ENCODE peak calls at places on chromosomes 11 and 22, in ten cellular contexts. M is AG09309, X is GM12865, D is psoas muscle, H is left lung, Q is tibial nerve, A is AG10803, W is retinal pigment epithelial cell, T is astrocyte of the spinal cord, E is nephron progenitor cell. S is an unnamed sample.
A peak's percentile ranks its signal among the peaks of the same experiment; 100 is the strongest.

GRCh38 chr11:94049351-94049750 is 28.2 kb downstream of the HEPHL1 start:
- DNase-seq in M (no peak), X (no peak), D (no peak), H (no peak), Q (no peak), A (no peak), W (no peak), T (no peak), E (no peak), S (no peak)

GRCh38 chr11:12079726-12080556 is 30.4 kb upstream of the MICAL2 start:
- DNase-seq in M (peak; percentile 97), X (no peak), D (peak; percentile 60), H (peak; percentile 72), Q (peak; percentile 49), A (peak; percentile 98), W (peak; percentile 87), T (peak; percentile 99), E (no peak), S (no peak)

GRCh38 chr11:74388678-74389327 is 9.4 kb downstream of the PGM2L1 start:
- DNase-seq in M (peak; percentile 11), X (peak; percentile 58), D (no peak), H (peak; percentile 40), Q (peak; percentile 96), A (peak; percentile 46), W (no peak), T (peak; percentile 57), E (peak; percentile 53), S (peak; percentile 63)

GRCh38 chr11:69212121-69213110 is 56.7 kb downstream of the SMIM38 start:
- DNase-seq in M (no peak), X (no peak), D (no peak), H (no peak), Q (no peak), A (no peak), W (no peak), T (no peak), E (no peak), S (no peak)

GRCh38 chr11:83303358-83303757 is 17.2 kb upstream of the CCDC90B start:
- DNase-seq in M (no peak), X (no peak), D (no peak), H (no peak), Q (no peak), A (no peak), W (no peak), T (no peak), E (no peak), S (no peak)

GRCh38 chr22:35547993-35548761 is 7.5 kb downstream of the RASD2 start:
- DNase-seq in M (no peak), X (no peak), D (no peak), H (no peak), Q (no peak), A (no peak), W (no peak), T (no peak), E (no peak), S (no peak)

GRCh38 chr11:59600636-59601035 is 14.9 kb downstream of the OSBP start:
- DNase-seq in M (no peak), X (no peak), D (no peak), H (no peak), Q (no peak), A (no peak), W (no peak), T (no peak), E (no peak), S (no peak)

GRCh38 chr11:32858731-32859130 is 29.0 kb downstream of the PRRG4 start:
- DNase-seq in M (no peak), X (peak; percentile 2), D (no peak), H (no peak), Q (no peak), A (no peak), W (no peak), T (no peak), E (no peak), S (no peak)

GRCh38 chr22:38570841-38571364 is 920 bp upstream of the DMC1 start:
- DNase-seq in M (no peak), X (peak; percentile 53), D (peak; percentile 22), H (peak; percentile 36), Q (peak; percentile 42), A (peak; percentile 39), W (no peak), T (peak; percentile 21), E (peak; percentile 28), S (peak; percentile 29)

GRCh38 chr11:8357891-8358566 is 94.4 kb upstream of the LMO1 start:
- DNase-seq in M (no peak), X (no peak), D (no peak), H (no peak), Q (no peak), A (no peak), W (no peak), T (no peak), E (no peak), S (no peak)

GRCh38 chr11:11884774-11885481 is 43.2 kb downstream of the USP47 start:
- DNase-seq in M (no peak), X (peak; percentile 73), D (no peak), H (no peak), Q (no peak), A (no peak), W (no peak), T (no peak), E (no peak), S (peak; percentile 17)

GRCh38 chr11:77100166-77101042 is 2.2 kb upstream of the OMP start:
- DNase-seq in M (no peak), X (no peak), D (peak; percentile 1), H (no peak), Q (no peak), A (no peak), W (no peak), T (no peak), E (no peak), S (no peak)

GRCh38 chr11:77104727-77105126 is 2.1 kb downstream of the OMP start:
- DNase-seq in M (no peak), X (no peak), D (no peak), H (no peak), Q (no peak), A (no peak), W (no peak), T (peak; percentile 18), E (no peak), S (no peak)

GRCh38 chr11:77102246-77103210 is at the start of gene OMP:
- DNase-seq in M (no peak), X (no peak), D (peak; percentile 11), H (no peak), Q (no peak), A (no peak), W (no peak), T (no peak), E (no peak), S (no peak)

GRCh38 chr11:77103319-77103718 is 679 bp downstream of the OMP start:
- DNase-seq in M (no peak), X (no peak), D (no peak), H (no peak), Q (no peak), A (no peak), W (no peak), T (no peak), E (no peak), S (no peak)

DNA sequence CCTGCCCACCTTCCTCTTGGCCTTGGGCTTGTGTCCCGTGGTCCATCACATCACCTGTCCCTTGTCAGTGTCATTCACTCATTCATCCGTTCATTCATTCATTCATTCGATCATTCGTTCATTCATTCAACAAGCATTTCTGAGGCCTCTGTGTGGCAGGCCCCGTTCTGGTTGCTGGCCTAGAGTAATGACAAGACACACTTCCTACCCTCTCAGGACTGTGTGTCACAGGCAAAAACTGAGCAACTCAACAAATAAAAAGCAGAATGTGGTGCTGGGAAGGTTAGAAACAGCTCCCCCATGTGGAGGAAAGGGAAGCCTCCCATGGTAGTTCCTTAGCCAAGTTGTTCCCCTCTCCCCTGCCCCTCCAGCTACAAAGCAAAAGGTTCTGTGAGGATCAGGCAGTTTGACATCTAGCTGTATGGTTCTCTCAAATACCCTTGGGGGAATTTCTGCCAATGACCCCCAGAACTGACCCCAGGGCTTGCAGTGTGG is 1.6 kb upstream of the OMP start:
- DNase-seq in M (no peak), X (peak; percentile 22), D (no peak), H (no peak), Q (no peak), A (peak; percentile 22), W (no peak), T (peak; percentile 20), E (no peak), S (peak; percentile 62)
- TF ChIP-seq CTCF in M (peak; percentile 67), X (peak; percentile 47), D (peak; percentile 8), H (no peak), Q (peak; percentile 20), A (peak; percentile 50), W (peak; percentile 83), T (peak; percentile 72), E (peak; percentile 34), S (no peak)

GRCh38 chr22:45413368-45414211 is at the start of the genes RIBC2 and SMC1B:
- DNase-seq in M (no peak), X (peak; percentile 97), D (peak; percentile 72), H (peak; percentile 88), Q (peak; percentile 40), A (peak; percentile 68), W (peak; percentile 28), T (peak; percentile 79), E (peak; percentile 65), S (peak; percentile 93)
- TF ChIP-seq CTCF in M (peak; percentile 1), X (no peak), D (no peak), H (no peak), Q (no peak), A (peak; percentile 1), W (no peak), T (no peak), E (no peak), S (no peak)

GRCh38 chr11:112784323-112785073 is 176.7 kb upstream of the NCAM1 start:
- DNase-seq in M (peak; percentile 39), X (no peak), D (peak; percentile 72), H (peak; percentile 57), Q (peak; percentile 43), A (peak; percentile 94), W (peak; percentile 34), T (peak; percentile 65), E (peak; percentile 42), S (no peak)
- TF ChIP-seq CTCF in M (no peak), X (no peak), D (no peak), H (no peak), Q (no peak), A (no peak), W (peak; percentile 12), T (no peak), E (no peak), S (no peak)

GRCh38 chr11:130369713-130370112 is 55.0 kb upstream of the ZBTB44 start:
- DNase-seq in M (no peak), X (no peak), D (no peak), H (no peak), Q (no peak), A (no peak), W (no peak), T (no peak), E (no peak), S (no peak)

GRCh38 chr11:130369141-130369691 is 54.5 kb upstream of the ZBTB44 start:
- DNase-seq in M (no peak), X (no peak), D (peak; percentile 29), H (no peak), Q (no peak), A (peak; percentile 50), W (no peak), T (no peak), E (peak; percentile 44), S (no peak)

DNA sequence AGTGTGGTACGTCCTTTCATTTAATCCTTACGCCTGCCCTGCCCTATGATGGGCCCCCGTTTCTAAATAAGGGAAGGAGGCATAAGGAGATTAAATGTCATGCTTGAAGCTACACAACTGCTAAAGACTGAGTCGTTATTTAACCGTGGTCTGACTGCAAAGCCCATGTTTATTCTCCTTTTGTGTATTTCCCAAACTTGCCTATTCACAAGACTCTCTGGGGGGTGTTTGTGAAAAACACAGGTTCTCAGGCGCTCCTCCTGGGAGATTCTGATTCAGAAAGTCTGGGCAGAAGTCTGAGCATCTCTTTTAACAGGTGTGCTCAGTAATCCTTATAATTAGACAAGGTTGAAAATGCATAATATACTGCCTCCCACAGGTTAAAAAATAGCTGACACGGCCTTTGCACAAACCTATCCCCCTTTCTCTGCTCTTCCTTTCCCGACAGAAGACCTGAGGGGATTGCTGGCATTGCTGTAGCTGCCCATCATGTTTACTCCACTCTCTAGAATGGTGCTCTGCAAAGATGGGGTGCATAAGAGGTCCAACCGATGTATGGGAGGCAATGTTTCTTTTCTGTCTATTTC is 56.4 kb upstream of the ZBTB44 start:
- DNase-seq in M (no peak), X (no peak), D (no peak), H (no peak), Q (no peak), A (no peak), W (no peak), T (no peak), E (no peak), S (peak; percentile 40)
- TF ChIP-seq CTCF in M (no peak), X (peak; percentile 24), D (no peak), H (no peak), Q (no peak), A (no peak), W (peak; percentile 22), T (no peak), E (no peak), S (peak; percentile 6)